ENCODE peak calls at places on chromosomes 6 and 20, in nine cellular contexts. S, D, B, P, G, H, T, A and W are unnamed samples.

GRCh38 chr20:50857348-50857747 is 62.5 kb downstream of the BCAS4 start:
- DNase-seq in P (no peak), S (no peak), H (no peak), T (no peak), B (no peak), A (no peak), D (no peak), G (no peak), W (no peak)

GRCh38 chr6:169073311-169073710 is 180.3 kb downstream of the THBS2 start:
- DNase-seq in B (no peak), G (no peak), T (peak; percentile 100), S (no peak), A (no peak), D (no peak), P (peak; percentile 39), H (no peak), W (no peak)

GRCh38 chr6:2275207-2275891 is 29.9 kb upstream of the GMDS start:
- DNase-seq in H (no peak), P (peak; percentile 26), S (no peak), T (peak; percentile 64), D (no peak), A (no peak), B (no peak), G (no peak), W (no peak)

GRCh38 chr6:43667245-43668150 is 20.1 kb downstream of the MRPS18A start:
- DNase-seq in D (peak; percentile 97), S (no peak), H (peak; percentile 85), P (peak; percentile 72), T (peak; percentile 73), A (peak; percentile 36), B (peak; percentile 87), G (peak; percentile 49), W (peak; percentile 51)

GRCh38 chr20:40654876-40655275 is 34.2 kb downstream of the MAFB start:
- DNase-seq in T (no peak), P (peak; percentile 35), S (no peak), D (no peak), G (peak; percentile 41), A (no peak), B (no peak), H (no peak), W (no peak)

GRCh38 chr6:14037402-14038277 is 79.9 kb upstream of the CD83 start:
- DNase-seq in S (no peak), D (no peak), T (peak; percentile 71), G (peak; percentile 41), H (no peak), B (no peak), P (peak; percentile 83), A (no peak), W (no peak)

GRCh38 chr6:169019727-169020491 is 233.7 kb downstream of the THBS2 start:
- DNase-seq in G (no peak), D (no peak), S (no peak), A (no peak), H (no peak), T (no peak), P (no peak), B (no peak), W (peak; percentile 26)

GRCh38 chr6:137399949-137400443 is 94.2 kb downstream of the OLIG3 start:
- DNase-seq in G (no peak), H (no peak), B (no peak), D (no peak), T (no peak), S (no peak), P (no peak), A (no peak), W (no peak)

GRCh38 chr6:44126320-44127149 is 717 bp downstream of the MRPL14 start:
- DNase-seq in G (peak; percentile 47), A (no peak), B (no peak), T (peak; percentile 83), P (peak; percentile 70), S (peak; percentile 40), D (peak; percentile 87), H (peak; percentile 67), W (peak; percentile 80)

GRCh38 chr6:100382767-100383195 is 81.9 kb downstream of the SIM1 start:
- DNase-seq in T (peak; percentile 46), A (no peak), D (no peak), B (no peak), H (no peak), S (no peak), G (no peak), P (no peak), W (no peak)

GRCh38 chr6:159590794-159591193 is 102.2 kb downstream of the SOD2 start:
- DNase-seq in H (no peak), S (no peak), B (no peak), D (no peak), T (no peak), P (no peak), A (no peak), G (no peak), W (no peak)

GRCh38 chr20:58888103-58888502 is 35.6 kb downstream of the GNAS start:
- DNase-seq in T (no peak), S (no peak), P (no peak), G (no peak), D (no peak), A (no peak), B (no peak), H (no peak), W (no peak)

GRCh38 chr6:20212392-20213111 is at the start of gene MBOAT1:
- DNase-seq in S (no peak), P (peak; percentile 93), D (peak; percentile 82), B (peak; percentile 91), G (peak; percentile 83), A (peak; percentile 94), H (peak; percentile 94), T (peak; percentile 95), W (peak; percentile 85)

GRCh38 chr6:82030761-82031160 is 216.8 kb downstream of the IBTK start:
- DNase-seq in S (no peak), B (no peak), P (no peak), G (no peak), A (no peak), T (peak; percentile 60), H (no peak), D (no peak), W (no peak)

GRCh38 chr6:89145461-89145961 is 344 bp upstream of the PM20D2 start:
- DNase-seq in A (no peak), D (no peak), S (peak; percentile 52), G (no peak), P (no peak), T (peak; percentile 30), B (no peak), H (no peak), W (peak; percentile 73)

GRCh38 chr6:109002100-109002697 is 92.4 kb downstream of the SESN1 start:
- DNase-seq in H (no peak), T (peak; percentile 25), B (no peak), S (no peak), G (peak; percentile 45), P (peak; percentile 33), D (no peak), A (no peak), W (no peak)

GRCh38 chr6:31701666-31702420 is 1.3 kb downstream of the ABHD16A start:
- DNase-seq in S (no peak), P (peak; percentile 31), T (peak; percentile 44), H (no peak), B (no peak), D (no peak), A (peak; percentile 39), G (no peak), W (no peak)

GRCh38 chr6:45610832-45611231 is 233.1 kb upstream of the SUPT3H start:
- DNase-seq in H (no peak), D (no peak), P (no peak), A (no peak), S (no peak), B (no peak), G (no peak), T (no peak), W (no peak)

GRCh38 chr6:20699402-20699801 is 165.1 kb downstream of the CDKAL1 start:
- DNase-seq in A (no peak), D (no peak), H (no peak), B (no peak), S (no peak), P (no peak), T (no peak), G (no peak), W (no peak)

GRCh38 chr6:101806241-101806640 is 412.7 kb downstream of the GRIK2 start:
- DNase-seq in G (no peak), D (no peak), H (no peak), A (no peak), T (peak; percentile 93), S (no peak), P (peak; percentile 61), B (no peak), W (no peak)

GRCh38 chr6:139496654-139497343 is 122.4 kb upstream of the CITED2 start:
- DNase-seq in S (no peak), G (no peak), A (no peak), D (no peak), P (no peak), T (no peak), H (no peak), B (no peak), W (no peak)